ENCODE peak calls at places on chromosomes 3 and 15, in four cellular contexts. W is GM12878, J is HCT116, H is H1. E is an unnamed sample.

GRCh38 chr3:147521646-147522045 is 112.5 kb downstream of the ZIC1 start:
- DNase-seq in J (no peak), H (no peak), W (no peak), E (no peak)

GRCh38 chr3:39473452-39474125 is 6.1 kb downstream of the MOBP start:
- DNase-seq in J (no peak), H (no peak), W (no peak), E (no peak)

GRCh38 chr15:29676961-29677402 is 145.3 kb downstream of the TJP1 start:
- DNase-seq in W (no peak), H (no peak), J (no peak), E (no peak)

GRCh38 chr3:25962255-25962654 is 172.4 kb downstream of the OXSM start:
- DNase-seq in J (peak; percentile 13), W (no peak), H (no peak), E (no peak)

GRCh38 chr3:30750967-30751366 is 143.5 kb downstream of the GADL1 start:
- DNase-seq in W (no peak), J (no peak), H (peak; percentile 48), E (no peak)

GRCh38 chr3:195537995-195538394 is 5.1 kb downstream of the PPP1R2 start:
- DNase-seq in W (peak; percentile 68), J (no peak), H (no peak), E (no peak)

GRCh38 chr15:72285927-72286516 is 13.7 kb upstream of the PARP6 start:
- DNase-seq in W (no peak), J (peak; percentile 22), H (peak; percentile 72), E (peak; percentile 64)

GRCh38 chr3:66336358-66336766 is 115.6 kb downstream of the SLC25A26 start:
- DNase-seq in H (no peak), J (no peak), W (no peak), E (no peak)

GRCh38 chr15:76185716-76186115 is 125.6 kb downstream of the ETFA start:
- DNase-seq in W (no peak), H (peak; percentile 65), J (peak; percentile 77), E (peak; percentile 68)

GRCh38 chr3:173857154-173857553 is 459.6 kb downstream of the NLGN1 start:
- DNase-seq in J (no peak), H (no peak), W (no peak), E (no peak)

GRCh38 chr3:122497425-122497824 is 17.3 kb downstream of the KPNA1 start:
- DNase-seq in J (peak; percentile 45), H (no peak), W (peak; percentile 72), E (no peak)

GRCh38 chr15:50229336-50229735 is 36.2 kb downstream of the HDC start:
- DNase-seq in W (no peak), H (no peak), J (no peak), E (no peak)

GRCh38 chr3:171994646-171995441 is 44.5 kb upstream of the FNDC3B start:
- DNase-seq in J (no peak), H (no peak), W (no peak), E (no peak)

GRCh38 chr3:112405845-112406244 is 72.9 kb downstream of the CD200 start:
- DNase-seq in W (no peak), J (no peak), H (no peak), E (no peak)

GRCh38 chr3:181699171-181699903 is 12.4 kb upstream of the SOX2 start:
- DNase-seq in H (peak; percentile 60), W (no peak), J (no peak), E (no peak)

GRCh38 chr3:120637836-120638559 is 41.9 kb downstream of the NDUFB4 start:
- DNase-seq in H (no peak), W (no peak), J (no peak), E (no peak)

GRCh38 chr3:184018424-184018973 is 815 bp upstream of the ABCC5 start:
- DNase-seq in H (no peak), J (no peak), W (no peak), E (no peak)

GRCh38 chr3:152268501-152269422 is at the start of gene MBNL1:
- DNase-seq in J (peak; percentile 70), H (peak; percentile 81), W (no peak), E (peak; percentile 70)

GRCh38 chr3:9379327-9379726 is 16.5 kb downstream of the THUMPD3 start:
- DNase-seq in J (no peak), W (no peak), H (no peak), E (no peak)

GRCh38 chr3:71587958-71588357 is 4.4 kb upstream of the FOXP1 start:
- DNase-seq in H (no peak), W (no peak), J (no peak), E (no peak)

GRCh38 chr3:60582285-60582684 is 669.0 kb downstream of the FHIT start:
- DNase-seq in H (no peak), W (no peak), J (no peak), E (no peak)

GRCh38 chr3:158896729-158897128 is 94.9 kb downstream of the MFSD1 start:
- DNase-seq in W (no peak), H (no peak), J (no peak), E (no peak)
- TF ChIP-seq EGR1 in W (no peak), H (no peak), J (no peak), E (no peak)

GRCh38 chr3:101122678-101123077 is 129.5 kb upstream of the ABI3BP start:
- DNase-seq in J (no peak), W (no peak), H (no peak), E (no peak)
- TF ChIP-seq EGR1 in J (no peak), W (no peak), H (no peak), E (no peak)

DNA sequence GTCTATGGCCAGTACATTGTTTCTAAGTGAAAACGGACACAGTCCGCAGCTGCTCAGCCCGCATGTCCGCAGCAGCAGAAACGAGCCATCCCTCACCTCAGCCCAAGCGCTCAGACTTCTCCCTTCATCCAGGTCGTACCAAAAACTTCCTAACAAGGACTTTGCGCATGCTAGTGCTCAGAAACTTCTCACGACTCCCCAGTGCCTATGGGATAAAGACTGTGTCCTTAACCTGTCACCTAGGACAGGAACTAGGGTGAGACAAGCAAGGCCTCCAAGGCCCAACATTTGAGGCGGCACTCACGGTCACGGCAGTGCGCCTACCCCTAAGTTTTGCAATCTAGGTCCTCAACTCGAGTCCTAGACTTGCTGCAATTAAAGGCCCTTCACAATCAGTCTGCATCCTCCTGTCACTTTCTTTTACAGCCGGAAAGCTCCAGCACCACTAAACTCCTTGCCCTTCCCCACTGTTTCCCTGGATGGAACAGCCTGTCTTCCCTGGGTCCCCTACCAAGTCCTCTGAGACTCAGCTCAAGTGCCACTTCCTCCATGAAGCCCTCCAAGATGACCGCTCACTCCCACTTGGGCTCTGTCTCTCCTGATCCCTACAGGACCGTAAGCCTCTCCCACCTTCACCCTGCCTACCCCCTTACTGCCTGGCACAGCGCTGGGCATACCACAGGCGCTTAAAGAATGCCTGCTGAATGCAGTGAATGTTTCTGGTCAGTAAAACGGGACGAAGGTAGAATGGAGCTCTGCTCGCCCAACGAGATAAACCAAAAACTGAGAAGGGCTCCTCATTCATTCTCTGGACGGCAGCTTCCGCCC is 1.2 kb downstream of the CLN6 start:
- DNase-seq in H (no peak), J (no peak), W (no peak), E (no peak)
- TF ChIP-seq EGR1 in H (no peak), J (no peak), W (no peak), E (no peak)

GRCh38 chr3:49017646-49017977 is 768 bp downstream of the DALRD3 start:
- DNase-seq in J (no peak), W (no peak), H (peak; percentile 61), E (no peak)

GRCh38 chr3:49016414-49017228 is 1.8 kb downstream of the DALRD3 start:
- DNase-seq in J (no peak), W (no peak), H (no peak), E (no peak)

GRCh38 chr3:49017229-49017615 is 1.2 kb downstream of the DALRD3 start:
- DNase-seq in H (no peak), J (no peak), W (no peak), E (no peak)

GRCh38 chr3:49018707-49019006 is 277 bp upstream of the DALRD3 start:
- DNase-seq in J (no peak), H (no peak), W (no peak), E (no peak)

GRCh38 chr3:49017978-49018706 is at the start of gene DALRD3:
- DNase-seq in J (peak; percentile 79), H (peak; percentile 85), W (no peak), E (peak; percentile 89)
- TF ChIP-seq EGR1 in J (no peak), H (no peak), W (peak; percentile 11), E (peak; percentile 48)

GRCh38 chr15:21269121-21269520 is 171.2 kb downstream of the POTEB3 start:
- DNase-seq in J (no peak), W (no peak), H (no peak), E (no peak)
- TF ChIP-seq EGR1 in J (no peak), W (no peak), H (no peak), E (no peak)

GRCh38 chr3:190580443-190580842 is 66.6 kb downstream of the IL1RAP start:
- DNase-seq in J (no peak), H (no peak), W (no peak), E (no peak)
- TF ChIP-seq EGR1 in J (no peak), H (no peak), W (no peak), E (no peak)

E was measured in K562.